ENCODE peak calls at places on chromosome 9, in eight cellular contexts. X, I, A, V, C, R, S and W are unnamed samples. For H3K36me3, the result is how much of the 10 kb centered on the place peaks cover.

GRCh38 chr9:135887585-135888050 is 19.7 kb downstream of the CAMSAP1 start:
- DNase-seq in X (no peak), I (no peak), A (peak), V (no peak), C (no peak), R (peak), S (no peak), W (no peak)

GRCh38 chr9:131096490-131097258 is at the start of gene AIF1L:
- DNase-seq in X (no peak), I (peak), A (no peak), V (no peak), C (no peak), R (peak), S (no peak), W (no peak)

GRCh38 chr9:98875536-98875935 is 68.1 kb downstream of the GALNT12 start:
- DNase-seq in X (no peak), I (no peak), A (no peak), V (no peak), C (peak), R (no peak), S (peak), W (no peak)

GRCh38 chr9:7549261-7549660 is 250.3 kb downstream of the DMAC1 start:
- DNase-seq in X (no peak), I (peak), A (peak), V (no peak), C (no peak), R (peak), S (no peak), W (no peak)

GRCh38 chr9:131651160-131651559 is 88.7 kb downstream of the RAPGEF1 start:
- DNase-seq in X (no peak), I (no peak), A (no peak), V (no peak), C (no peak), R (no peak), S (no peak), W (no peak)

GRCh38 chr9:131068076-131068816 is 28.1 kb upstream of the AIF1L start:
- DNase-seq in X (no peak), I (no peak), A (no peak), V (no peak), C (no peak), R (no peak), S (no peak), W (no peak)

GRCh38 chr9:96168882-96169281 is 133.1 kb downstream of the HSD17B3 start:
- DNase-seq in X (no peak), I (no peak), A (no peak), V (no peak), C (no peak), R (no peak), S (peak), W (no peak)

GRCh38 chr9:91954841-91955471 is 4.9 kb upstream of the ROR2 start:
- DNase-seq in X (peak), I (no peak), A (no peak), V (peak), C (no peak), R (peak), S (no peak), W (peak)

GRCh38 chr9:90915693-90916092 is 114.1 kb downstream of the SYK start:
- DNase-seq in X (peak), I (no peak), A (no peak), V (no peak), C (no peak), R (peak), S (no peak), W (no peak)

GRCh38 chr9:1604942-1605560 is 410.1 kb upstream of the SMARCA2 start:
- DNase-seq in X (no peak), I (no peak), A (no peak), V (no peak), C (no peak), R (peak), S (no peak), W (no peak)

GRCh38 chr9:11199335-11199734 is 586.5 kb upstream of the PTPRD start:
- DNase-seq in X (no peak), I (no peak), A (no peak), V (no peak), C (no peak), R (no peak), S (no peak), W (no peak)

GRCh38 chr9:130138791-130139190 is 33.4 kb upstream of the NCS1 start:
- DNase-seq in X (peak), I (no peak), A (peak), V (peak), C (peak), R (peak), S (peak), W (peak)

GRCh38 chr9:87436694-87437093 is 61.0 kb upstream of the DAPK1 start:
- DNase-seq in X (no peak), I (no peak), A (no peak), V (peak), C (no peak), R (no peak), S (no peak), W (no peak)

GRCh38 chr9:31359071-31359470 is 1025.4 kb upstream of the ACO1 start:
- DNase-seq in X (no peak), I (no peak), A (no peak), V (no peak), C (no peak), R (no peak), S (no peak), W (no peak)

GRCh38 chr9:87039809-87040392 is 92.6 kb upstream of the GAS1 start:
- DNase-seq in X (peak), I (no peak), A (no peak), V (peak), C (no peak), R (no peak), S (no peak), W (no peak)

GRCh38 chr9:119873877-119874276 is 504.6 kb upstream of the BRINP1 start:
- DNase-seq in X (no peak), I (no peak), A (no peak), V (no peak), C (no peak), R (no peak), S (no peak), W (no peak)

GRCh38 chr9:132993511-132993939 is 15.0 kb downstream of the GFI1B start:
- DNase-seq in X (no peak), I (no peak), A (no peak), V (no peak), C (no peak), R (no peak), S (no peak), W (no peak)

GRCh38 chr9:99105152-99106043 is 485 bp downstream of the TGFBR1 start:
- DNase-seq in X (peak), I (peak), A (peak), V (peak), C (peak), R (peak), S (peak), W (no peak)

GRCh38 chr9:129458663-129459549 is 162.0 kb downstream of the C9orf50 start:
- DNase-seq in X (no peak), I (peak), A (peak), V (no peak), C (no peak), R (no peak), S (peak), W (no peak)

GRCh38 chr9:134768332-134769083 is 112.1 kb upstream of the FCN2 start:
- DNase-seq in X (no peak), I (no peak), A (peak), V (no peak), C (peak), R (no peak), S (peak), W (no peak)

GRCh38 chr9:29826421-29826820 is 2253.1 kb upstream of the C9orf72 start:
- DNase-seq in X (no peak), I (peak), A (no peak), V (no peak), C (no peak), R (no peak), S (no peak), W (no peak)

GRCh38 chr9:34518896-34519295 is 3.9 kb downstream of the ENHO start:
- DNase-seq in X (no peak), I (no peak), A (no peak), V (no peak), C (no peak), R (no peak), S (peak), W (no peak)

GRCh38 chr9:127521919-127522304 is 70.6 kb downstream of the LRSAM1 start:
- DNase-seq in X (no peak), I (peak), A (no peak), V (no peak), C (no peak), R (no peak), S (no peak), W (no peak)

GRCh38 chr9:127522727-127523126 is 71.4 kb downstream of the LRSAM1 start:
- DNase-seq in X (no peak), I (no peak), A (no peak), V (no peak), C (no peak), R (no peak), S (no peak), W (no peak)

GRCh38 chr9:127523312-127523851 is 72.1 kb downstream of the LRSAM1 start:
- DNase-seq in X (peak), I (peak), A (no peak), V (no peak), C (no peak), R (no peak), S (no peak), W (no peak)

GRCh38 chr9:127525426-127526188 is 74.3 kb downstream of the LRSAM1 start:
- DNase-seq in X (peak), I (no peak), A (no peak), V (no peak), C (no peak), R (no peak), S (no peak), W (no peak)

DNA sequence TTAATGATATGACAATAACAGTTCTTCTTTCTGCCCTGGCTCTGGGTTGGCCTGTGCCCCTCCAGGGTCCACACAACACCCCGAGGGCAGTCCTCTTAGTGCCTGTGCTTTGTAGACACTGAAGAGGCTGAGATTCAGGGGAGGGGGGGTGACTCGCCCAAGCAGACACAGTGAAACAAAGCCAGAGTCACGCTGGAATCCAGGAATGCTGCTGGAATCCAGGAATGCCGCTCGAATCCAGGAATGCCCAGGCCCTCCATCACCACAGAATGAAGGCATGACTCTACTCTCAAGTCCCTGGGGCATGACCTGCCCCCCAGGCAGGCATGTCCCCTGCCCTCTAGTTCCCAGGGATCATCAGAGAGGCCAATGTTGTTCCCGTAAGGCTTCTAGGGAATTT is 73.1 kb downstream of the LRSAM1 start:
- DNase-seq in X (peak), I (no peak), A (no peak), V (peak), C (no peak), R (no peak), S (no peak), W (no peak)
- H3K36me3 ChIP-seq in X (half or more), I (under half), A (under half), V (under half), C (under half), R (under half), S (under half), W (half or more)

DNA sequence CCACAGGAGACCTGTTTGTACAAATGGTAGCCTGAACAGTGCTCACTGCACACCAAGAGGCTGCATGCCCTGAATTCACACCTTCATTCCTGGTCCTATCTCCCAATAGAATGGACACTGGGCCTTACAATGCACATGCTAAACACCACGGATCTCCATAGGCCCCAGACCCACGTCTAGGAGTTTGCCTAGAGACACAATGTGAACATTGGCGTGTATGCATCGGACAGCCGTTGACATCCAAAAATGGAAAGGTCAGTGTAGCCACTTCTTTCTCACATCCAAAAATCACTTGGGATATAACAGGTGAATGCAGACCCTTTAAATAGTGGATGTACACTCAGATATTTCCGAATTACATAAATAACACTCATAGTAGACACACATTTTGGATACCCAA is 927 bp downstream of the PAX5 start:
- DNase-seq in X (no peak), I (no peak), A (no peak), V (no peak), C (no peak), R (no peak), S (no peak), W (no peak)
- H3K4me3 ChIP-seq in X (no peak), I (no peak), A (no peak), V (no peak), C (no peak), R (no peak), S (no peak), W (no peak)

GRCh38 chr9:121769939-121770338 is 118.5 kb downstream of the DAB2IP start:
- DNase-seq in X (no peak), I (peak), A (no peak), V (no peak), C (no peak), R (no peak), S (no peak), W (no peak)

GRCh38 chr9:121766081-121766683 is 114.7 kb downstream of the DAB2IP start:
- DNase-seq in X (no peak), I (peak), A (no peak), V (no peak), C (no peak), R (no peak), S (no peak), W (no peak)

GRCh38 chr9:121768416-121769015 is 117.1 kb downstream of the DAB2IP start:
- DNase-seq in X (no peak), I (peak), A (peak), V (no peak), C (no peak), R (no peak), S (no peak), W (no peak)

GRCh38 chr9:121765021-121765950 is 113.9 kb downstream of the DAB2IP start:
- DNase-seq in X (peak), I (peak), A (peak), V (peak), C (peak), R (peak), S (peak), W (peak)

GRCh38 chr9:121767176-121767769 is 115.8 kb downstream of the DAB2IP start:
- DNase-seq in X (peak), I (peak), A (peak), V (peak), C (no peak), R (no peak), S (no peak), W (no peak)
- H3K36me3 ChIP-seq in X (half or more), I (under half), A (under half), V (under half), C (half or more), R (under half), S (half or more), W (under half)

GRCh38 chr9:126862461-126862830 is 2.0 kb downstream of the ZBTB34 start:
- DNase-seq in X (no peak), I (no peak), A (no peak), V (no peak), C (no peak), R (no peak), S (no peak), W (no peak)
- H3K4me3 ChIP-seq in X (peak), I (peak), A (no peak), V (no peak), C (peak), R (peak), S (no peak), W (peak)

GRCh38 chr9:75197521-75197920 is 109.2 kb downstream of the OSTF1 start:
- DNase-seq in X (no peak), I (no peak), A (no peak), V (peak), C (no peak), R (no peak), S (no peak), W (no peak)

GRCh38 chr9:75200892-75201470 is 112.7 kb downstream of the OSTF1 start:
- DNase-seq in X (peak), I (no peak), A (no peak), V (peak), C (no peak), R (peak), S (no peak), W (no peak)

GRCh38 chr9:75201480-75202209 is 113.3 kb downstream of the OSTF1 start:
- DNase-seq in X (no peak), I (no peak), A (no peak), V (no peak), C (no peak), R (no peak), S (no peak), W (no peak)

DNA sequence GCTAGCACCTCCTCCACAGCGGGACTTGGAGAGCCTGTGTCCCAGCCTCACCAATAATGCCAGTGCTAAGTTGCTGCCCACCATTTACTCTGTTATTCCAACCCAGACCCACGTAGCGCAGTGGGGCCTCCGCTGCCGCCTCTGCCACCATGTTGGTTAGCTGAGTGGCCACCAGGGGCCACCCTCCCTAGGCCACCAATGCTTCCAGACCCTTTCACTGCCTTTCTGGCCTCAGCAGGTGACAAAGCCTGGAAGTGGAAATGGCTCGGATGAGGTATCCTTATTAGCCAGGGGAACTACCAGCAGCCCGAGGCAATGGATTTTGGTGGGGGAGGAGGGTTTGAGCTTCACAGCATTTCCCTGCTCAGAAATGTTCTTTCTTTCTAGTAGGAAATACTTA is 110.1 kb downstream of the OSTF1 start:
- DNase-seq in X (no peak), I (peak), A (no peak), V (no peak), C (no peak), R (no peak), S (no peak), W (no peak)
- H3K36me3 ChIP-seq in X (under half), I (under half), A (under half), V (under half), C (under half), R (under half), S (under half), W (under half)

GRCh38 chr9:4662989-4663792 is 1.1 kb downstream of the PLPP6 start:
- DNase-seq in X (peak), I (no peak), A (no peak), V (no peak), C (no peak), R (no peak), S (no peak), W (no peak)
- H3K4me3 ChIP-seq in X (peak), I (peak), A (peak), V (peak), C (peak), R (peak), S (peak), W (peak)

GRCh38 chr9:69745716-69746538 is 13.9 kb downstream of the PTAR1 start:
- DNase-seq in X (peak), I (no peak), A (no peak), V (no peak), C (no peak), R (no peak), S (no peak), W (no peak)

GRCh38 chr9:69746859-69747560 is 12.8 kb downstream of the PTAR1 start:
- DNase-seq in X (no peak), I (no peak), A (no peak), V (no peak), C (no peak), R (no peak), S (no peak), W (no peak)

GRCh38 chr9:69753830-69754229 is 6.0 kb downstream of the PTAR1 start:
- DNase-seq in X (no peak), I (no peak), A (no peak), V (no peak), C (no peak), R (no peak), S (no peak), W (no peak)

GRCh38 chr9:69748304-69748703 is 11.5 kb downstream of the PTAR1 start:
- DNase-seq in X (no peak), I (no peak), A (no peak), V (no peak), C (no peak), R (no peak), S (no peak), W (no peak)

DNA sequence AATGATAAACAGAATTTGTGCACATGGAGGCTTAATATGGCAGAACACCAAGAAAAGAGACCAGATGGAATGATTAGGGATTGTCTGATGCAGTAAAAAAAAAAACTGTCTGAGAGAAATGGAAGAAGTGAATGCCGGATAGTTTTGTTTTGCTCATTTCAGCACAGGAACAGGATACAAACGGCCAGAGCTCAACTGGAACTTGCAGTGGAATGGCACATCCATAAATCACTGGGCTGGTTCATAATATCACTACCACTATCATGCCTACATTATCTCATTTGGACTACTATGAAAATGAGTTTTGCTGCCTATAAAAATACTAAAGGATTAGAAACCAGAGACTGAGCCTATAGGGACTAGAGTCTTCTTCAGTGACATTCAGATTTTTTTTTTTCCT is 9.7 kb downstream of the PTAR1 start:
- DNase-seq in X (no peak), I (no peak), A (no peak), V (no peak), C (no peak), R (no peak), S (no peak), W (no peak)
- H3K36me3 ChIP-seq in X (under half), I (under half), A (under half), V (under half), C (under half), R (under half), S (under half), W (under half)